ENCODE peak calls at places on chromosomes 13 and 19, in nine cellular contexts. X is sigmoid colon; U is OCI-LY7; R is breast epithelium; G is GM12878; C is CD8-positive, alpha-beta memory T cell; F is colonic mucosa; D is pancreas; L is HepG2. H is an unnamed sample.

GRCh38 chr13:46614582-46614981 is 61.6 kb downstream of the LRCH1 start:
- DNase-seq in D (no peak), F (no peak), C (no peak), U (no peak), G (no peak), R (no peak), L (no peak), X (no peak), H (no peak)

GRCh38 chr19:43306097-43306496 is 36.8 kb upstream of the PSG9 start:
- DNase-seq in D (no peak), L (no peak), F (no peak), U (no peak), X (no peak), C (no peak), R (no peak), G (no peak), H (no peak)

GRCh38 chr13:53189162-53189561 is 160.5 kb downstream of the OLFM4 start:
- DNase-seq in G (no peak), R (no peak), U (no peak), L (no peak), X (no peak), C (no peak), F (no peak), D (no peak), H (no peak)

GRCh38 chr13:43730642-43731041 is 56.1 kb downstream of the ENOX1 start:
- DNase-seq in D (no peak), R (no peak), C (no peak), G (no peak), U (no peak), F (no peak), X (peak; percentile 84), L (no peak), H (no peak)

GRCh38 chr13:30551194-30551593 is 66.5 kb upstream of the USPL1 start:
- DNase-seq in F (no peak), L (peak; percentile 29), G (no peak), R (no peak), D (no peak), U (peak; percentile 83), X (no peak), C (peak; percentile 13), H (peak; percentile 21)

GRCh38 chr13:99384468-99384867 is 77.3 kb upstream of the GPR183 start:
- DNase-seq in L (no peak), D (no peak), G (no peak), R (no peak), U (no peak), X (no peak), F (no peak), C (peak; percentile 41), H (no peak)

GRCh38 chr13:99434258-99434788 is 66.9 kb upstream of the TM9SF2 start:
- DNase-seq in U (no peak), G (no peak), L (peak; percentile 17), D (no peak), F (no peak), R (no peak), C (peak; percentile 87), X (no peak), H (no peak)

GRCh38 chr13:81929988-81930387 is 1589.1 kb upstream of the SPRY2 start:
- DNase-seq in L (peak; percentile 14), R (no peak), F (no peak), D (no peak), G (no peak), U (no peak), X (no peak), C (no peak), H (peak; percentile 3)

GRCh38 chr19:12638611-12639182 is 27.8 kb downstream of the MAN2B1 start:
- DNase-seq in D (no peak), U (no peak), L (no peak), R (no peak), X (no peak), C (no peak), G (no peak), F (no peak), H (no peak)

GRCh38 chr19:46080561-46080960 is 39.8 kb upstream of the IGFL4 start:
- DNase-seq in F (no peak), C (no peak), X (no peak), U (no peak), L (no peak), G (no peak), D (peak; percentile 30), R (no peak), H (no peak)

GRCh38 chr19:45499196-45500180 is 1.2 kb downstream of the PPM1N start:
- DNase-seq in F (peak; percentile 78), R (no peak), U (peak; percentile 80), G (no peak), C (peak; percentile 39), D (peak; percentile 45), X (no peak), L (no peak), H (peak; percentile 62)

GRCh38 chr19:29942404-29943261 is 594 bp downstream of the URI1 start:
- DNase-seq in L (peak; percentile 43), X (peak; percentile 72), C (peak; percentile 74), D (peak; percentile 57), R (no peak), U (peak; percentile 85), F (peak; percentile 67), G (no peak), H (peak; percentile 89)

DNA sequence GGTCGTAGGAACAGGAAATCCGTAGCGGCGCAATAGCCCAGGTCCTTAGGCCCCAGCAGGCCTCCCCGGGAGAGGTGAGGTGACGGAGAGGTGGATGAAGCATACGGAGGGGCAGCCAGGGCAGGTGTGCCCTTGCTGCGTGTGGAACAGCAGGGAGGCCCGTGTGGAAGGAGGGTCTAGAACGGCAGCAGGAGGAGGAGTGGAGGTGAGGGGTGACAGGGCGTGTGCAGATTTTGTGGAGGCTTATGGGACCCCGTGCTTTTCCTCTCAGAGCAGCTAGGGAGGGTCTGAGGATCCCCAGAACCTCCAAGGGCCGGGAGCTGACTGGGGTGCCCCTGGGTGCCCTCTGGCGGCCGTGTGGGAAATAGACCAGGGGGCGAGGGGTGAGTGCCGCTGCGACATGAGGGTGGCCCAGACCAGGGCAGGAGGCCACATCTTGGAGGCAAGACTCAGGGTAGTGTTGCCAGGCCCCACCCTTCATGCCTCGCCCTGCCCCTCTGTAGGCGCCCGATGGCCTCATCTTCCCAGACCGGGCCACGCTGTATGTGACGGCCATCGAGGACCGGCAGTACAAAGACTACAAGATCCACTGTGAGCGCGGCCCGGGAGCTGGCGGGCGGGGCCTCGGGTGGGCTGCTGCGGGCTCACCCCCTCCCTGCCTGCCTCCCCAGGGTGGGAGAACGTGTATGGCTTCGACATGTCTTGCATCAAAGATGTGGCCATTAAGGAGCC is 5.0 kb upstream of the ADM5 start:
- DNase-seq in C (no peak), U (no peak), L (no peak), D (no peak), G (no peak), X (no peak), F (no peak), R (no peak), H (peak; percentile 68)
- H3K4me1 ChIP-seq in C (peaks cover 16% of the 10 kb centered on the region), U (peaks cover 18% of the 10 kb centered on the region), L (peaks cover 20% of the 10 kb centered on the region), D (peaks cover 8% of the 10 kb centered on the region), G (peaks cover 10% of the 10 kb centered on the region), X (peaks cover 27% of the 10 kb centered on the region), F (peaks cover 9% of the 10 kb centered on the region), R (peaks cover 5% of the 10 kb centered on the region), H (peaks cover 15% of the 10 kb centered on the region)

DNA sequence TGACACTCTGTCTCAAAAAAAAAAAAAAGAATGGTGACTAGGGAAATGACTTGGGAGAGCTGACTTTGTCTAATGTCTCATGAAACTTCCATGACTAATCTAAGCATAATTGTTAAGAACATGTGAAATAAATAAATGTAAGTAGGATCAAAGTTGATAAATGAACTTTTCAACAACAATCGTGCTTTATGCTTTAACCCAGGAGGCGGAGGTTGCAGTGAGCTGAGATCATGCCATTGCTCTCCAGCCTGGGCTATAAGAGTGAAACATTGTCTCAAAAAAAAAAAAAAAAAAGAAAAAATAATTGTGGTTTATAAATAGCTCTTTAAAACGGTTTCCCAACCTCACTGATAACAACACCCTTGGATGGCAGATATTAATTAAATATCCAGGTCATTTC is 12.9 kb upstream of the AKT2 start:
- DNase-seq in L (no peak), G (no peak), C (no peak), F (no peak), U (no peak), X (no peak), R (no peak), D (no peak), H (no peak)
- H3K4me1 ChIP-seq in L (peaks cover 10% of the 10 kb centered on the region), G (no peaks in the 10 kb centered on the region), C (no peaks in the 10 kb centered on the region), F (no peaks in the 10 kb centered on the region), U (no peaks in the 10 kb centered on the region), X (no peaks in the 10 kb centered on the region), R (no peaks in the 10 kb centered on the region), D (no peaks in the 10 kb centered on the region), H (peaks cover 8% of the 10 kb centered on the region)

GRCh38 chr19:6278051-6278450 is 1.7 kb downstream of the MLLT1 start:
- DNase-seq in C (no peak), U (no peak), L (no peak), X (no peak), F (no peak), R (no peak), G (no peak), D (no peak), H (no peak)
- H3K4me1 ChIP-seq in C (peaks cover 9% of the 10 kb centered on the region), U (peaks cover 23% of the 10 kb centered on the region), L (peaks cover 56% of the 10 kb centered on the region), X (peaks cover 61% of the 10 kb centered on the region), F (peaks cover 7% of the 10 kb centered on the region), R (peaks cover 22% of the 10 kb centered on the region), G (peaks cover 9% of the 10 kb centered on the region), D (peaks cover 22% of the 10 kb centered on the region), H (peaks cover 58% of the 10 kb centered on the region)

GRCh38 chr19:950352-951066 is 24.7 kb downstream of the ARID3A start:
- DNase-seq in G (no peak), R (no peak), C (no peak), X (no peak), D (no peak), F (no peak), U (no peak), L (no peak), H (no peak)

GRCh38 chr19:948842-949496 is 23.1 kb downstream of the ARID3A start:
- DNase-seq in D (no peak), R (no peak), G (no peak), U (no peak), L (no peak), C (no peak), F (no peak), X (no peak), H (no peak)

GRCh38 chr19:947090-947706 is 21.4 kb downstream of the ARID3A start:
- DNase-seq in U (no peak), F (no peak), R (no peak), X (no peak), C (no peak), L (no peak), D (no peak), G (no peak), H (no peak)

GRCh38 chr19:945401-946252 is 19.8 kb downstream of the ARID3A start:
- DNase-seq in R (no peak), U (no peak), F (no peak), D (no peak), G (no peak), X (no peak), C (no peak), L (no peak), H (no peak)

DNA sequence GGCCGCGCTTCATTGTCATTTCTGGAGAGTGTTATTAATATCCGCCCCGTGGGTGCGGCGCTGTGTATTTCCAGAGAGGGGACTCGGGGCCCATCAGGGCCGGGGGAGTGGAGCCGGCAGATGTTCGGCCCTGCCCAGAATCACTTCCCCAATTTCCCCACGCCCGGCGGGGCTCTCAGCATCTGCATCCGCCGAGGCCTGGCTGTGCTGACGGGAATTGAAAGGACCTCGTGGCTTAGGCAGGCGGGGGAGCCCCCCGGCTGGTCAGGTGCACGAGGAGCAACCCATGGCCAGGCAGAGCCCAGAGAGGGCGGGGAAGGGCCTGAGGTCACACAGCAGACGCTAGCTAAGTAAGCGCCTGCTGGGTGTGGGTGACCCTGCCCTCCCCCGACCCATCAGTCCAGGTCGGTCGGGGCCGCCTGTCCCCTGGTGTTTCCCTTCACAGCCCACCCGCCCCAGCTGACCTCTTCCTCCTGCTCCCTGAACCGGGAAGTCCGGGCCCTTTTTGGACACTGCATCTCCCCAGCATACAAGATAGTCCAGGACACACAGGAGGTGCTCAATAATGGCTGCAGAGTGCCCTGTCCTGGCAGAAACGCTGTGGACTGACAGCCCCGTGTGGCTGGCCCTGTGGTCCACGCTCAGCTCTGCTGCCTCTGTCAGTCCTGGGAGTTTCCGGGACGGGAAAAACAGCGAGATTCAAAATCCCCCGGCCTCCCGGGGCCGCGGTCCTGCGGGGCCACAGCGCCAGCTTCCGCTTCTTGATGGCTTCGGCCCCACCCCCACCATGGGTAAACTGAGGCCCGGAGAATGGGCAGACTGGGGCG is 22.1 kb downstream of the ARID3A start:
- DNase-seq in D (peak; percentile 62), L (no peak), F (peak; percentile 53), U (peak; percentile 88), G (peak; percentile 92), X (peak; percentile 87), C (no peak), R (no peak), H (no peak)
- H3K4me1 ChIP-seq in D (peaks cover 5% of the 10 kb centered on the region), L (peaks cover 61% of the 10 kb centered on the region), F (peaks cover 10% of the 10 kb centered on the region), U (peaks cover 45% of the 10 kb centered on the region), G (peaks cover 55% of the 10 kb centered on the region), X (peaks cover 24% of the 10 kb centered on the region), C (peaks cover 8% of the 10 kb centered on the region), R (peaks cover 4% of the 10 kb centered on the region), H (no peaks in the 10 kb centered on the region)

H was measured in SK-N-SH.